ENCODE peak calls at places on chromosome 4, in five cellular contexts. M, S, H, V and D are unnamed samples.

GRCh38 chr4:102344955-102345794 is at the start of gene SLC39A8:
- DNase-seq in S (peak; percentile 82), M (peak; percentile 83), H (peak; percentile 90), V (peak; percentile 76), D (peak; percentile 92)

GRCh38 chr4:151166662-151167061 is 67.2 kb downstream of the RPS3A start:
- DNase-seq in V (no peak), H (no peak), M (no peak), S (no peak), D (no peak)

GRCh38 chr4:25549413-25549812 is 106.2 kb upstream of the SLC34A2 start:
- DNase-seq in H (no peak), V (no peak), M (no peak), S (no peak), D (no peak)

GRCh38 chr4:168162604-168163003 is 70.3 kb downstream of the ANXA10 start:
- DNase-seq in M (no peak), H (no peak), S (no peak), V (no peak), D (no peak)

GRCh38 chr4:185196437-185196836 is 7.4 kb downstream of the CFAP97 start:
- DNase-seq in V (no peak), H (no peak), S (no peak), M (no peak), D (no peak)

GRCh38 chr4:162461952-162462351 is 298.2 kb upstream of the FSTL5 start:
- DNase-seq in H (no peak), S (no peak), V (no peak), M (no peak), D (no peak)

GRCh38 chr4:181807771-181808170 is 435.4 kb upstream of the TENM3 start:
- DNase-seq in M (no peak), H (no peak), S (no peak), V (no peak), D (no peak)

GRCh38 chr4:77818667-77819408 is at the start of gene CNOT6L:
- DNase-seq in S (peak; percentile 49), V (peak; percentile 67), M (peak; percentile 76), H (peak; percentile 84), D (peak; percentile 94)

GRCh38 chr4:99362768-99363167 is 10.2 kb upstream of the ADH1C start:
- DNase-seq in M (peak; percentile 21), S (no peak), V (no peak), H (no peak), D (no peak)

GRCh38 chr4:152289963-152290362 is 245.9 kb downstream of the FBXW7 start:
- DNase-seq in V (no peak), M (no peak), S (peak; percentile 5), H (no peak), D (no peak)
- H3K27ac ChIP-seq in V (no peak overlapping the region), M (no peak overlapping the region), S (peak overlapping the region; percentile 48), H (no peak overlapping the region), D (no peak overlapping the region)

GRCh38 chr4:37780444-37781133 is 45.9 kb upstream of the PGM2 start:
- DNase-seq in M (no peak), S (no peak), V (peak; percentile 23), H (no peak), D (no peak)
- TF ChIP-seq CTCF in M (no peak), S (peak; percentile 33), V (peak; percentile 19), H (peak; percentile 27), D (no peak)

GRCh38 chr4:52371861-52372260 is 287.2 kb downstream of the USP46 start:
- DNase-seq in S (no peak), M (no peak), H (no peak), V (no peak), D (no peak)
- H3K4me3 ChIP-seq in S (no peak overlapping the region), M (no peak overlapping the region), H (no peak overlapping the region), V (no peak overlapping the region), D (no peak overlapping the region)

DNA sequence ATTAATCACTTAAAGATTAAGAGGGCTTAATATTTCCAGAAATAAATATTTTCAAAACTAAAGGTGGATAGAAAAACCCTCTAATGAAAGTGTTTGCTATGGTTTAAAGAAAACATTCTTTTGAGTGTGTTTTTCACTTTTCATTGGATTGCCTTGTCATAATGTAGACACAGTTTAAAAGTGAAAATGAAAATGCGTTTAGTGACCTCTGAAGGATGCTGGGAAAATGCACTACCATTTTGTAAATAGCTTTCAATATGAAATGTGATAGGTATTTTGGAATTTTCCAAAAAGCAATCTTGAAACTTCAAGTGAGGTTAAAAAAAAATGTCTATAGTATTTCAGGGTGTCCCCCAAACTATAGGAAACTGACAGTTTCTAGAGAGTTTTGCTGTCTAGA is 642.2 kb downstream of the C4orf33 start:
- DNase-seq in S (no peak), M (no peak), H (no peak), V (no peak), D (no peak)
- H3K27ac ChIP-seq in S (no peak overlapping the region), M (no peak overlapping the region), H (no peak overlapping the region), V (no peak overlapping the region), D (no peak overlapping the region)

GRCh38 chr4:175109933-175110332 is 191.8 kb downstream of the ADAM29 start:
- DNase-seq in M (no peak), S (no peak), V (no peak), H (no peak), D (no peak)
- TF ChIP-seq CTCF in M (no peak), S (no peak), V (no peak), H (no peak), D (no peak)

GRCh38 chr4:152591361-152591760 is 55.5 kb upstream of the FBXW7 start:
- DNase-seq in V (peak; percentile 21), S (no peak), H (peak; percentile 61), M (peak; percentile 30), D (peak; percentile 85)
- H3K4me3 ChIP-seq in V (peak overlapping the region; percentile 28), S (peak overlapping the region; percentile 43), H (no peak overlapping the region), M (peak overlapping the region; percentile 2), D (no peak overlapping the region)

GRCh38 chr4:54229631-54230478 is 762 bp downstream of the PDGFRA start:
- DNase-seq in S (no peak), M (peak; percentile 26), H (peak; percentile 65), V (no peak), D (no peak)

GRCh38 chr4:54228563-54229501 is at the start of gene PDGFRA:
- DNase-seq in M (peak; percentile 75), V (peak; percentile 85), S (no peak), H (peak; percentile 81), D (peak; percentile 67)

GRCh38 chr4:54226399-54227260 is 2.5 kb upstream of the PDGFRA start:
- DNase-seq in H (peak; percentile 52), V (peak; percentile 73), M (peak; percentile 69), S (no peak), D (peak; percentile 76)

GRCh38 chr4:54227261-54228063 is 1.6 kb upstream of the PDGFRA start:
- DNase-seq in V (peak; percentile 38), S (no peak), H (peak; percentile 74), M (no peak), D (peak; percentile 35)

DNA sequence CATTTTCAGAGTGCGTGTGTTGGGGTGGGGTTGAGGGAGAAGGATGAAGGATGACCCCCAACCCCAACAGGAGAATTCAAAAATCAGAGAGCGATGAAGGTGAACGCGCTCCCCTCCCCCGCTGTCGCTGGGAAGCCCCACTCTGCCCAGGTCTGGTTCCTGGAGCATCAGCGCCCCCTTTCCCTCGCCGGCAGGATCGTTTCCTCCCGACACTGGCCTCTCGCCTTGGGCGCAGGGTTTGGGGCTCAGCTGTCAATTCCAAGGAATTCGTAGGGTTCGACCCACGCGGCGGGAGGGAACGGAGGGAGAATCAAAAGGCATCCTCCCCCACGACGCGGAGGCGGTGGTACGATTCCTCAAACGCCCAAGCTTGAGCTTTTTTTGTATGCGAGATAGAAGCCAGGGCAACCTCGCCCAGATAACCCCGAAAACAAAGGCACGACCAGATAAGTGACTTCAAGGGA is 997 bp upstream of the PDGFRA start:
- DNase-seq in H (peak; percentile 92), V (peak; percentile 82), S (peak; percentile 15), M (peak; percentile 79), D (peak; percentile 83)
- H3K27ac ChIP-seq in H (peak overlapping the region; percentile 42), V (peak overlapping the region; percentile 81), S (no peak overlapping the region), M (no peak overlapping the region), D (peak overlapping the region; percentile 6)

DNA sequence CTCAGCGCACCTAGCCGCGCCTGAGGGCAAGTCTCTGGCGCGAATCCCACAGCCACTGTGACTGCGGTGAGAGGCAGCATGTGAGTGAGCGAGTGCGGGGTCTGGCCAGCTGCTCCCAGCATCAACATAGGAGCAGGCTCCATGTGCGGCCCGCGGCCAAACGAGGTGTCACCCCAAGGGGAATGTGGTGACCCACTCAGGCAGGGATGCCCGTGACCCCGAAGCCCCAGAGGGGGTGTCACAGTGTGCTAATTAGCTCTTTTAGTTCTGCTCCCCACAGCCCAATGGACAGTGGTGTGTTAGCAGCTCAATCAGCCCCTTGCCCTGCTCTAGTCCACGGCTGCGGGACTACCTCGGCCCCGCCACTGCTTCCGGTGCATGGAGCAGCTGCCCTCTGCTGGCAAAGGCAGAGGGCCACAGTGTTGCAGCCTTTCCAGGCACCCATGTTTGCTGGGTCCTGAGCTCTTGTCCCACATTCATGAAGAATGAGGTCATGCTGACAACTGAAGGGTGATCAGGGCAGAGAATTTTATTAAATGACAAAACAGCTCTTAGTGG is 61.4 kb downstream of the AGA start:
- DNase-seq in M (no peak), V (no peak), S (no peak), H (no peak), D (no peak)
- TF ChIP-seq CTCF in M (no peak), V (no peak), S (no peak), H (no peak), D (no peak)

GRCh38 chr4:118337954-118338353 is 14.8 kb downstream of the PRSS12 start:
- DNase-seq in M (no peak), H (no peak), S (no peak), V (no peak), D (no peak)

GRCh38 chr4:118338518-118338917 is 14.3 kb downstream of the PRSS12 start:
- DNase-seq in H (no peak), S (no peak), V (no peak), M (no peak), D (no peak)

GRCh38 chr4:118338981-118339765 is 13.6 kb downstream of the PRSS12 start:
- DNase-seq in M (no peak), S (no peak), V (no peak), H (no peak), D (no peak)

GRCh38 chr4:118335774-118336173 is 17.0 kb downstream of the PRSS12 start:
- DNase-seq in M (no peak), S (no peak), V (no peak), H (no peak), D (no peak)

GRCh38 chr4:118335316-118335715 is 17.5 kb downstream of the PRSS12 start:
- DNase-seq in V (no peak), M (no peak), S (no peak), H (no peak), D (no peak)
- H3K4me3 ChIP-seq in V (no peak overlapping the region), M (no peak overlapping the region), S (no peak overlapping the region), H (no peak overlapping the region), D (no peak overlapping the region)

GRCh38 chr4:139189417-139189749 is 12.4 kb upstream of the ELF2 start:
- DNase-seq in S (no peak), V (no peak), M (no peak), H (no peak), D (no peak)
- H3K27ac ChIP-seq in S (no peak overlapping the region), V (no peak overlapping the region), M (no peak overlapping the region), H (no peak overlapping the region), D (peak overlapping the region; percentile 75)